ENCODE peak calls at places on chromosome 15, in ten cellular contexts. L, K, X, D, V, I, Z, G, N and Y are unnamed samples.
A peak's percentile ranks its signal among the peaks of the same experiment; 100 is the strongest.

GRCh38 chr15:68028808-68029207 is 25.3 kb upstream of the PIAS1 start:
- DNase-seq in N (no peak), V (no peak), I (no peak), Z (no peak), K (no peak), X (no peak), D (no peak), L (no peak), G (no peak), Y (no peak)

GRCh38 chr15:79339588-79340314 is 28.8 kb downstream of the TMED3 start:
- DNase-seq in G (no peak), K (no peak), N (peak; percentile 47), V (no peak), X (peak; percentile 48), Z (no peak), L (no peak), I (peak; percentile 76), D (no peak), Y (peak; percentile 54)

GRCh38 chr15:62110000-62110851 is 43.4 kb downstream of the C2CD4A start:
- DNase-seq in N (peak; percentile 59), X (no peak), I (no peak), L (no peak), D (no peak), Z (no peak), K (no peak), V (peak; percentile 65), G (no peak), Y (peak; percentile 69)

GRCh38 chr15:48565560-48566482 is 79.7 kb downstream of the FBN1 start:
- DNase-seq in D (no peak), N (peak; percentile 85), V (no peak), G (no peak), X (no peak), L (no peak), K (no peak), I (peak; percentile 11), Z (no peak), Y (no peak)

GRCh38 chr15:25486051-25486450 is 47.2 kb upstream of the UBE3A start:
- DNase-seq in G (no peak), K (no peak), I (no peak), V (no peak), L (no peak), X (no peak), D (no peak), N (no peak), Z (no peak), Y (no peak)

GRCh38 chr15:89665449-89666146 is 10.3 kb upstream of the KIF7 start:
- DNase-seq in I (no peak), V (no peak), G (peak; percentile 73), X (peak; percentile 56), Z (no peak), N (no peak), L (no peak), K (no peak), D (peak; percentile 77), Y (peak; percentile 71)

GRCh38 chr15:70508561-70509281 is 254.6 kb downstream of the UACA start:
- DNase-seq in X (no peak), I (peak; percentile 71), Z (no peak), N (peak; percentile 97), V (no peak), G (peak; percentile 73), K (no peak), L (no peak), D (no peak), Y (peak; percentile 92)

GRCh38 chr15:51757463-51757862 is 6.1 kb downstream of the TMOD2 start:
- DNase-seq in I (no peak), D (no peak), X (no peak), L (no peak), G (no peak), Z (no peak), K (no peak), V (no peak), N (no peak), Y (no peak)

GRCh38 chr15:27844018-27844666 is 255.0 kb downstream of the OCA2 start:
- DNase-seq in L (no peak), N (no peak), K (no peak), I (no peak), D (no peak), G (no peak), Z (no peak), V (no peak), X (no peak), Y (no peak)

GRCh38 chr15:48177875-48178611 is at the start of gene MYEF2:
- DNase-seq in V (peak; percentile 79), D (peak; percentile 40), X (peak; percentile 80), K (peak; percentile 67), L (peak; percentile 86), G (peak; percentile 80), Z (peak; percentile 33), I (no peak), N (peak; percentile 43), Y (peak; percentile 83)

GRCh38 chr15:63050737-63051700 is 8.5 kb downstream of the TPM1 start:
- DNase-seq in V (no peak), K (no peak), Z (no peak), L (no peak), X (no peak), I (peak; percentile 96), D (no peak), G (no peak), N (no peak), Y (no peak)

GRCh38 chr15:91593081-91593480 is 260.4 kb upstream of the SLCO3A1 start:
- DNase-seq in V (no peak), K (no peak), G (no peak), X (no peak), N (no peak), L (no peak), D (no peak), I (no peak), Z (no peak), Y (peak; percentile 7)

GRCh38 chr15:78125267-78125666 is 6.0 kb downstream of the CIB2 start:
- DNase-seq in Z (no peak), L (no peak), D (no peak), X (no peak), V (no peak), G (no peak), N (no peak), K (no peak), I (no peak), Y (no peak)

GRCh38 chr15:66647358-66647757 is 54.7 kb upstream of the SMAD6 start:
- DNase-seq in X (no peak), V (no peak), K (no peak), L (no peak), Z (no peak), N (no peak), G (no peak), I (no peak), D (peak; percentile 74), Y (no peak)

GRCh38 chr15:67189326-67190051 is 65.0 kb downstream of the AAGAB start:
- DNase-seq in K (no peak), N (no peak), I (no peak), Z (no peak), L (no peak), D (peak; percentile 78), V (no peak), X (no peak), G (no peak), Y (no peak)

GRCh38 chr15:86040360-86041095 is 39.1 kb upstream of the AGBL1 start:
- DNase-seq in K (no peak), I (no peak), D (no peak), X (no peak), L (peak; percentile 48), G (no peak), N (no peak), V (no peak), Z (no peak), Y (no peak)

GRCh38 chr15:56537881-56538280 is 72.9 kb upstream of the MNS1 start:
- DNase-seq in Z (peak; percentile 15), X (no peak), N (no peak), L (no peak), G (peak; percentile 45), D (no peak), I (no peak), K (peak; percentile 4), V (no peak), Y (peak; percentile 98)

GRCh38 chr15:56471440-56472069 is 6.6 kb upstream of the MNS1 start:
- DNase-seq in I (peak; percentile 82), Z (no peak), G (no peak), K (no peak), D (no peak), V (no peak), X (no peak), L (no peak), N (no peak), Y (no peak)

GRCh38 chr15:100818927-100819326 is 60.7 kb upstream of the ALDH1A3 start:
- DNase-seq in D (no peak), I (peak; percentile 1), L (no peak), N (peak; percentile 59), X (no peak), V (no peak), Z (no peak), K (no peak), G (no peak), Y (peak; percentile 30)

GRCh38 chr15:92801412-92801773 is 98.7 kb upstream of the CHD2 start:
- DNase-seq in I (no peak), X (no peak), D (peak; percentile 25), Z (no peak), G (no peak), K (no peak), V (no peak), L (no peak), N (peak; percentile 76), Y (peak; percentile 99)

GRCh38 chr15:71809346-71809745 is 1.0 kb upstream of the NR2E3 start:
- DNase-seq in K (no peak), Z (no peak), G (no peak), D (no peak), L (no peak), I (no peak), X (no peak), V (no peak), N (no peak), Y (no peak)

GRCh38 chr15:69321041-69321554 is 22.4 kb downstream of the PAQR5 start:
- DNase-seq in G (no peak), V (no peak), I (peak; percentile 40), Z (no peak), L (no peak), X (no peak), N (no peak), D (no peak), K (no peak), Y (no peak)

GRCh38 chr15:64686130-64686735 is 89.2 kb downstream of the RBPMS2 start:
- DNase-seq in X (peak; percentile 60), D (no peak), N (peak; percentile 61), K (peak; percentile 47), G (no peak), Z (no peak), I (peak; percentile 78), L (no peak), V (peak; percentile 16), Y (peak; percentile 71)

GRCh38 chr15:75786564-75786925 is 56.7 kb upstream of the UBE2Q2 start:
- DNase-seq in X (no peak), Z (no peak), L (no peak), G (no peak), N (no peak), V (no peak), I (no peak), D (no peak), K (no peak), Y (no peak)

GRCh38 chr15:81372571-81372970 is 1.4 kb downstream of the TMC3 start:
- DNase-seq in Z (no peak), L (no peak), V (no peak), X (no peak), N (no peak), I (no peak), G (no peak), D (no peak), K (no peak), Y (no peak)

GRCh38 chr15:25860885-25861866 is 2.0 kb downstream of the ATP10A start:
- DNase-seq in G (no peak), L (no peak), K (no peak), N (no peak), X (no peak), D (no peak), Z (no peak), I (no peak), V (no peak), Y (no peak)

GRCh38 chr15:62453979-62454378 is 288.9 kb upstream of the C2CD4B start:
- DNase-seq in V (no peak), D (no peak), K (no peak), X (no peak), I (no peak), L (no peak), N (peak; percentile 54), G (no peak), Z (no peak), Y (peak; percentile 56)

GRCh38 chr15:70853270-70853854 is 595 bp downstream of the LARP6 start:
- DNase-seq in D (peak; percentile 67), Z (no peak), X (peak; percentile 39), V (no peak), L (no peak), I (no peak), K (no peak), N (peak; percentile 39), G (no peak), Y (peak; percentile 36)